ENCODE peak calls at places on chromosomes 16 and 17, in five cellular contexts. U is colonic mucosa, N is right atrium auricular region, O is brain microvascular endothelial cell, W is fibroblast of pulmonary artery. R is an unnamed sample.
A peak's percentile ranks its signal among the peaks of the same experiment; 100 is the strongest.

GRCh38 chr17:9239821-9240658 is 218.7 kb downstream of the NTN1 start:
- DNase-seq in U (peak; percentile 79), N (peak; percentile 89), O (peak; percentile 35), W (peak; percentile 57), R (no peak)

GRCh38 chr16:86664518-86665318 is 86.4 kb downstream of the FOXL1 start:
- DNase-seq in U (peak; percentile 63), N (no peak), O (peak; percentile 96), W (peak; percentile 94), R (no peak)

GRCh38 chr17:19317359-19318095 is 45.0 kb downstream of the B9D1 start:
- DNase-seq in U (peak; percentile 82), N (peak; percentile 88), O (peak; percentile 94), W (peak; percentile 87), R (no peak)

GRCh38 chr16:85354623-85355514 is 242.6 kb upstream of the CIBAR2 start:
- DNase-seq in U (no peak), N (no peak), O (peak; percentile 67), W (peak; percentile 21), R (no peak)

GRCh38 chr17:50127661-50128361 is 2.1 kb downstream of the SAMD14 start:
- DNase-seq in U (no peak), N (no peak), O (no peak), W (peak; percentile 40), R (no peak)

GRCh38 chr17:45022288-45022648 is 29.2 kb downstream of the DCAKD start:
- DNase-seq in U (no peak), N (no peak), O (no peak), W (no peak), R (no peak)

GRCh38 chr16:53781023-53781605 is 77.2 kb downstream of the FTO start:
- DNase-seq in U (no peak), N (no peak), O (no peak), W (no peak), R (no peak)

GRCh38 chr17:323181-323580 is 29.4 kb downstream of the RPH3AL start:
- DNase-seq in U (no peak), N (no peak), O (no peak), W (no peak), R (no peak)

GRCh38 chr17:70989301-70989700 is 820.0 kb downstream of the KCNJ2 start:
- DNase-seq in U (no peak), N (no peak), O (no peak), W (peak; percentile 31), R (no peak)

GRCh38 chr16:85613609-85614337 is 651 bp downstream of the GSE1 start:
- DNase-seq in U (peak; percentile 68), N (peak; percentile 82), O (no peak), W (no peak), R (no peak)

GRCh38 chr17:7854851-7855642 is at the start of gene TMEM88:
- DNase-seq in U (peak; percentile 25), N (no peak), O (no peak), W (no peak), R (peak; percentile 75)

GRCh38 chr17:56571456-56571855 is 22.0 kb upstream of the NOG start:
- DNase-seq in U (no peak), N (no peak), O (no peak), W (no peak), R (no peak)

GRCh38 chr16:84562174-84562815 is 55.6 kb downstream of the COTL1 start:
- DNase-seq in U (no peak), N (no peak), O (no peak), W (no peak), R (no peak)

GRCh38 chr17:781920-782731 is at the start of the genes GLOD4 and MRM3:
- DNase-seq in U (peak; percentile 93), N (peak; percentile 95), O (peak; percentile 88), W (peak; percentile 90), R (peak; percentile 98)

GRCh38 chr17:43006639-43007551 is at the start of gene IFI35:
- DNase-seq in U (peak; percentile 94), N (peak; percentile 92), O (peak; percentile 83), W (peak; percentile 84), R (peak; percentile 94)

GRCh38 chr16:83899272-83899897 is 470 bp downstream of the MLYCD start:
- DNase-seq in U (peak; percentile 47), N (no peak), O (peak; percentile 41), W (peak; percentile 68), R (no peak)

GRCh38 chr16:3696425-3697218 is 20.7 kb downstream of the TRAP1 start:
- DNase-seq in U (no peak), N (no peak), O (peak; percentile 76), W (peak; percentile 86), R (no peak)

GRCh38 chr16:70749681-70750601 is 51.0 kb downstream of the VAC14 start:
- DNase-seq in U (no peak), N (no peak), O (no peak), W (no peak), R (no peak)

GRCh38 chr17:65028537-65028843 is 28.1 kb downstream of the GNA13 start:
- DNase-seq in U (no peak), N (no peak), O (no peak), W (no peak), R (no peak)

GRCh38 chr17:37160940-37161339 is 212.2 kb downstream of the AATF start:
- DNase-seq in U (no peak), N (no peak), O (peak; percentile 70), W (peak; percentile 79), R (no peak)

DNA sequence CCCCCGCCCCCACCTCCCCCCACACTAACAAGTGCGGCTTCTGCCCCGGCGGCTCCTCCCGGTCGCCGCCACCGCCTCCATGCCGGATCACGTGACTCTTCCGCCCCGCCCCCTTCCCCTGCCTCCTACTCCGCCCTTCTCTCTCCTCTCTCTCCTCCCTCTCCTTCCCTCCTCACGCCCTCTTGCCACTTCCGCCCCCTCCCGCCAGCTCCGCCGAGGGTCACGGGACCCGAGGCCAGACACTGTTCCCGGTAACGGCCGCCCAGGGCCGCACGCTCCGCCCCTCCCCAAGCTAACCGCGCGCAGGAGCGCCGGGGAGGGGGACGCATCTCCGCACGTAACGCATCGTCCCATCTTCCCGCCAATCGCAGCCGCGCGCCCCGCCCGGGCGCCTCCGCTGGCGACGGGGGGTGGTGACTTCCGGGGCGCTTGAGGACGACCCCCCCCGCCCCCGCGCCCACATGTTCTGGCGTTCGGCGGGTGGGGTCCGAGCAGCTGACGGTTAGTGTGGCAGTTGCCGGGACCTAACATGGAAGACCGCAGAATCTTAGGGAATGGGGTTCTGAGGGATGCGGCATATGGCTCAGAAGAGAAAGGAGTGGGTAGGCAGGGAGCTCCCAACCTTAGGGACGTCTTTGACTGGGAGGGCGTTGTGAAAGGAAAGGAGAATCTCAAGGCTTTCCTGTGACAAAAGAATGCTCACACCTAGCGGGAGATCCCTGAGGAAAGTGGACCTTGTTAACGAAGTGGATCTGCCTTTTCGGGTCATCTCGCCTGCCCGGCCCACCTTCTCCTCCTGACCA is at the start of gene USP32:
- DNase-seq in U (peak; percentile 99), N (peak; percentile 98), O (peak; percentile 97), W (peak; percentile 99), R (peak; percentile 99)
- TF ChIP-seq CTCF in U (peak; percentile 18), N (peak; percentile 21), O (no peak), W (no peak), R (peak; percentile 35)

GRCh38 chr16:11181242-11181888 is 74.6 kb downstream of the SOCS1 start:
- DNase-seq in U (no peak), N (no peak), O (no peak), W (no peak), R (no peak)

GRCh38 chr16:11183951-11184350 is 72.1 kb downstream of the SOCS1 start:
- DNase-seq in U (no peak), N (no peak), O (no peak), W (no peak), R (no peak)

GRCh38 chr16:11182381-11182780 is 73.6 kb downstream of the SOCS1 start:
- DNase-seq in U (no peak), N (no peak), O (no peak), W (no peak), R (no peak)

GRCh38 chr16:11181889-11182279 is 74.1 kb downstream of the SOCS1 start:
- DNase-seq in U (no peak), N (peak; percentile 62), O (no peak), W (no peak), R (no peak)

DNA sequence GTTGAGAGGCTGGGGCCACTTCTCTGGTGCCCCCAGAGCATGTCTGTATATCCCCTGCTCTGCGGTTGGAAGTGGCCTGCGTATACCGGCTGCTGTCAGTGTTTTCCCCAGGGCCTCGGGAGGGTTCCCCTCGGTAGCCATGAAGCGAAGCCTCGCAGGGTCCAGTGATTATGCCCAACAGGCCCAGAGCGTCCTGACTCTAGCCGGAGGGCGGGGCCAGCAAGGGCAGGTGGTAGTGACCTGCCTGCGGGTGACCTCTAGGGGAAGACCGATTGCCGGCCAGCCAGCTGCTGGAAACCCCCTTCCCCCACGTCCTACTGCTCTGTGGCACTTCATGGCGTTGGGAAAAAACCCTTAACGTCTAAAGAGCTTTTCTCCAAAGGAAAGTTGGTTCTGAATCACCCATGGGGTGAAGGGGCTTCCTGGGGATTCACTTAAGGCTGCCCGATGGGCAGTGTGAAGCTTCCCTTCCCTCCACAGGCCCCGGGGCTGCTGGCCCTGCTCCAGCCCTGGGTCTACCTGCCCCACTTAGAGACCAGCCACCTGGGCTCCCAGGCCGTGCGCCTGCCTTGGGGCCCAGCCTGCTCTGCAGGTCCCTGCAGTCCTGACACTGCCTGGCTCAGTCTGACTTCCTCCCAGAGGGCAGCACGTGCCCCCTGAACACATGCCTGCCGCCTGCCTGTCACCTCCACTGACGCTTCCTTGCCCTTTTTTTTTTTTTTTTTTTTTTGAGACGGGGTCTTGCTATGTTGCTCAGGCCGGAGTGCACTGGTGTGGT is 72.8 kb downstream of the SOCS1 start:
- DNase-seq in U (no peak), N (no peak), O (no peak), W (no peak), R (no peak)
- TF ChIP-seq CTCF in U (no peak), N (no peak), O (no peak), W (no peak), R (no peak)

DNA sequence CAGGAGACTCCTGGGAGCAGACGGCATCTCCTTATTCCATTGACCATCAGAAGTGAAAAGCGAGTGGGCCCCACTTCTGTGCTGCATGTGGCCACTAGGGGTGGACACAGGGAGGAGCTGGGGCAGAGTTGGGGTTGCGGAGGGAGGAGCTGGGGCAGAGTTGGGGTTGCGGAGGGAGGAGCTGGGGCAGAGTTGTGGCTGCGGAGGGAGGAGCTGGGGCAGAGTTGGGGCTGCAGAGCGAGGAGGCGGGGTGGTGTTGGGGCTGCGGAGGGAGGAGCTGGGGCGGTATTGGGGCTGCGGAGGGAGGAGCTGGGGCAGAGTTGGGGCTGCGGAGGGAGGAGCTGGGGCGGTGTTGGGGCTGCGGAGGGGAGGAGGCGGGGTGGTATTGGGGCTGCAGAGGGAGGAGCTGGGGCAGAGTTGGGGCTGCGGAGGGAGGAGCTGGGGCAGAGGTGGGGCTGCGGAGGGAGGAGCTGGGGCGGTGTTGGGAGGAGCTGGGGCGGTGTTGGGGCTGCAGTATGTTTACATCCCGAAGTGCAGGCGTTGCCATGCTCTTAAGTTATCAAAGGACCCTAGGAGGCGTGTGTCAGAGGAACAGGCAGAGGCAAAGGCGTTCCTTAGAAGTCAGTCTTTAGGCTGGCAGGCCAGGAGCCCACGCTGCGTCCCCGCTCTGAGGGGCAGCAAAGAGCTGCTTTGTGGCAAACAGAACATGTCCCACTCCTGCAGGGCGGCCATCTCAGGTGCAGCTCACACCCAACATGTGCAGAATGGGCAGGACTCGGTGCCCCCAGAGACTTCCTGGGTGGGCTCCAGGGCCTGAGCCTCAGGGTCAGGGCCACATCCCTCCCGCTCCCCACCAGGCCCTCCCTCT is 76.0 kb downstream of the ZNF778 start:
- DNase-seq in U (no peak), N (no peak), O (no peak), W (no peak), R (no peak)
- TF ChIP-seq CTCF in U (no peak), N (no peak), O (peak; percentile 54), W (no peak), R (no peak)

DNA sequence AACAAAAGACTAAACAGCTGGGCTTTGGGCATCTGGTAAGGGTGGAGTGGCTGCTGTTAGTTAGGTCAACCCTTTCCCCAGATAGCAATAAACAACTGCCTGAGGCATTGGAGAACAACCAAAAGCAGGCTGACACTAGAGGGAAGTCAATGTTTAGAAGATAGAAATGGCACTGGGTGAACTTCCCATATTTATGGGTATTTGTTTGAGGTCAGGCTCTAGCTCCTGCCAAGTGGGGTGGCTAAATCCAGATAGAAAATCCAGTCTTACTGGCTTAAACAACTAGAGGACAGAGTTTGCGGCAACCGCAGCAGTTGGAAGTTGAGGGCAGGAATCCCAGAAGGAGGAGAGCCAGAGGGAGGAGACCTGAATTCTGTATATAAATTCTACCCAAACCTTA is 79.4 kb downstream of the SDK2 start:
- DNase-seq in U (no peak), N (no peak), O (no peak), W (no peak), R (no peak)
- TF ChIP-seq CTCF in U (no peak), N (no peak), O (no peak), W (no peak), R (no peak)

R was measured in osteocyte.